ENCODE peak calls at places on chromosomes 13 and 19, in five cellular contexts. C is activated CD4-positive, alpha-beta T cell treated with anti-CD3 and anti-CD28 coated beads for 24 hours; L is left ventricle myocardium inferior; V is substantia nigra; D is brain microvascular endothelial cell. E is an unnamed sample.

GRCh38 chr19:31100945-31101344 is 248.3 kb downstream of the TSHZ3 start:
- DNase-seq in C (no peak), L (no peak), D (no peak), V (no peak), E (no peak)

GRCh38 chr19:34436716-34437115 is 8.5 kb downstream of the UBA2 start:
- DNase-seq in C (no peak), D (peak), V (no peak), L (no peak), E (no peak)

GRCh38 chr13:37058801-37059135 is 720 bp downstream of the SUPT20H start:
- DNase-seq in V (no peak), D (peak), C (no peak), L (no peak), E (no peak)

GRCh38 chr19:29623726-29624488 is 17.8 kb downstream of the POP4 start:
- DNase-seq in D (no peak), L (no peak), C (peak), V (no peak), E (peak)

GRCh38 chr19:32830231-32831014 is 39.1 kb downstream of the SLC7A9 start:
- DNase-seq in L (no peak), V (no peak), D (peak), C (no peak), E (no peak)

GRCh38 chr19:48746738-48747575 is at the start of gene IZUMO1:
- DNase-seq in L (peak), V (peak), C (peak), D (peak), E (no peak)

GRCh38 chr13:110644892-110645521 is 29.7 kb downstream of the NAXD start:
- DNase-seq in C (no peak), V (peak), L (peak), D (peak), E (no peak)

GRCh38 chr19:41606215-41606837 is 20.5 kb downstream of the CEACAM4 start:
- DNase-seq in L (no peak), D (no peak), V (no peak), C (no peak), E (no peak)

GRCh38 chr13:76764429-76764828 is 121.8 kb downstream of the KCTD12 start:
- DNase-seq in L (peak), C (no peak), V (no peak), D (peak), E (no peak)

GRCh38 chr19:2474232-2475017 is 1.5 kb upstream of the GADD45B start:
- DNase-seq in V (peak), C (peak), L (peak), D (peak), E (peak)

GRCh38 chr19:28234637-28235036 is 978.3 kb downstream of the UQCRFS1 start:
- DNase-seq in C (no peak), L (no peak), D (peak), V (no peak), E (no peak)

GRCh38 chr13:106533101-106533939 is 2.1 kb downstream of the EFNB2 start:
- DNase-seq in C (no peak), D (peak), V (peak), L (peak), E (no peak)